ENCODE peak calls at places on chromosomes 5 and 9, in eight cellular contexts. C is RPMI7951; I is iris pigment epithelial cell; M is HS-27A; P is dermis blood vessel endothelial cell; K is thyroid gland; A is GM12865; J is activated naive CD4-positive, alpha-beta T cell treated with anti-CD3 and anti-CD28 coated beads, Interleukin-2, amount 10 ng/mL, durations not matched to agents 7 days and 5 days. X is an unnamed sample.

GRCh38 chr9:69919461-69920061 is 98.9 kb downstream of the CFAP95 start:
- DNase-seq in C (peak; percentile 63), I (peak; percentile 61), M (no peak), P (peak; percentile 81), K (no peak), A (peak; percentile 55), J (no peak), X (no peak)

GRCh38 chr9:40911647-40912046 is 216.8 kb downstream of the FOXD4L6 start:
- DNase-seq in C (no peak), I (no peak), M (no peak), P (no peak), K (no peak), A (no peak), J (no peak), X (no peak)

GRCh38 chr5:140182803-140183367 is 7.9 kb downstream of the CYSTM1 start:
- DNase-seq in C (peak; percentile 32), I (peak; percentile 41), M (no peak), P (peak; percentile 21), K (peak; percentile 72), A (no peak), J (no peak), X (peak; percentile 57)

GRCh38 chr9:108549184-108549583 is 306.6 kb downstream of the ACTL7B start:
- DNase-seq in C (peak; percentile 28), I (peak; percentile 27), M (no peak), P (no peak), K (no peak), A (no peak), J (no peak), X (no peak)

GRCh38 chr9:30065888-30066287 is 2318.6 kb upstream of the ACO1 start:
- DNase-seq in C (no peak), I (no peak), M (no peak), P (no peak), K (no peak), A (no peak), J (no peak), X (no peak)

GRCh38 chr5:30479104-30479503 is 714.4 kb upstream of the CDH6 start:
- DNase-seq in C (no peak), I (no peak), M (no peak), P (no peak), K (no peak), A (no peak), J (no peak), X (no peak)

GRCh38 chr9:22052376-22052945 is 43.4 kb upstream of the CDKN2B start:
- DNase-seq in C (peak; percentile 99), I (peak; percentile 99), M (peak; percentile 92), P (peak; percentile 94), K (no peak), A (peak; percentile 27), J (peak; percentile 34), X (no peak)

GRCh38 chr9:22114956-22115355 is 105.9 kb upstream of the CDKN2B start:
- DNase-seq in C (peak; percentile 49), I (peak; percentile 82), M (no peak), P (no peak), K (no peak), A (no peak), J (no peak), X (no peak)

GRCh38 chr9:74887041-74887980 is at the start of gene TRPM6:
- DNase-seq in C (peak; percentile 69), I (peak; percentile 78), M (no peak), P (peak; percentile 54), K (peak; percentile 82), A (no peak), J (peak; percentile 47), X (peak; percentile 86)

GRCh38 chr9:137168907-137169763 is 716 bp downstream of the LRRC26 start:
- DNase-seq in C (no peak), I (peak; percentile 60), M (no peak), P (peak; percentile 56), K (no peak), A (peak; percentile 82), J (peak; percentile 30), X (no peak)

GRCh38 chr9:72300884-72301283 is 64.1 kb downstream of the ZFAND5 start:
- DNase-seq in C (no peak), I (no peak), M (no peak), P (no peak), K (no peak), A (no peak), J (no peak), X (no peak)

GRCh38 chr5:132386644-132387286 is 17.3 kb downstream of the SLC22A5 start:
- DNase-seq in C (peak; percentile 69), I (peak; percentile 81), M (no peak), P (peak; percentile 88), K (peak; percentile 66), A (peak; percentile 91), J (peak; percentile 87), X (peak; percentile 81)

GRCh38 chr5:151171521-151171920 is 13.9 kb upstream of the ANXA6 start:
- DNase-seq in C (no peak), I (no peak), M (no peak), P (no peak), K (no peak), A (no peak), J (no peak), X (no peak)

GRCh38 chr5:151357792-151358191 is 10.4 kb upstream of the SLC36A2 start:
- DNase-seq in C (peak; percentile 45), I (peak; percentile 38), M (no peak), P (no peak), K (no peak), A (no peak), J (no peak), X (no peak)

GRCh38 chr5:75262278-75262677 is 25.6 kb upstream of the ANKRD31 start:
- DNase-seq in C (no peak), I (no peak), M (no peak), P (no peak), K (no peak), A (no peak), J (no peak), X (no peak)

GRCh38 chr5:470961-471749 is 28.2 kb downstream of the EXOC3 start:
- DNase-seq in C (no peak), I (no peak), M (no peak), P (no peak), K (peak; percentile 1), A (no peak), J (peak; percentile 27), X (peak; percentile 24)

GRCh38 chr5:64775288-64775687 is 6.6 kb downstream of the CWC27 start:
- DNase-seq in C (no peak), I (no peak), M (no peak), P (no peak), K (no peak), A (no peak), J (no peak), X (no peak)

GRCh38 chr9:133146746-133147411 is 16.8 kb downstream of the GBGT1 start:
- DNase-seq in C (no peak), I (no peak), M (no peak), P (no peak), K (no peak), A (no peak), J (no peak), X (no peak)

GRCh38 chr5:126468091-126468490 is 44.9 kb downstream of the GRAMD2B start:
- DNase-seq in C (no peak), I (no peak), M (no peak), P (peak; percentile 18), K (no peak), A (no peak), J (no peak), X (no peak)

GRCh38 chr5:15222156-15222555 is 277.8 kb upstream of the FBXL7 start:
- DNase-seq in C (no peak), I (peak; percentile 1), M (peak; percentile 9), P (no peak), K (no peak), A (no peak), J (no peak), X (no peak)

GRCh38 chr9:97703437-97704326 is 6.5 kb upstream of the XPA start:
- DNase-seq in C (peak; percentile 72), I (peak; percentile 89), M (peak; percentile 71), P (peak; percentile 76), K (no peak), A (peak; percentile 61), J (no peak), X (no peak)

GRCh38 chr5:10632110-10632903 is 68.4 kb downstream of the ANKRD33B start:
- DNase-seq in C (peak; percentile 71), I (peak; percentile 46), M (no peak), P (no peak), K (no peak), A (peak; percentile 96), J (no peak), X (peak; percentile 46)

GRCh38 chr9:132046456-132046855 is 33.2 kb downstream of the MED27 start:
- DNase-seq in C (peak; percentile 10), I (no peak), M (no peak), P (no peak), K (no peak), A (no peak), J (no peak), X (no peak)

GRCh38 chr9:1050125-1050895 is at the start of gene DMRT2:
- DNase-seq in C (peak; percentile 65), I (peak; percentile 43), M (no peak), P (peak; percentile 77), K (peak; percentile 90), A (peak; percentile 80), J (peak; percentile 55), X (peak; percentile 96)

GRCh38 chr9:18269561-18269960 is 204.4 kb upstream of the ADAMTSL1 start:
- DNase-seq in C (peak; percentile 26), I (no peak), M (no peak), P (no peak), K (no peak), A (no peak), J (no peak), X (no peak)

GRCh38 chr5:14925326-14925725 is 53.7 kb upstream of the ANKH start:
- DNase-seq in C (no peak), I (peak; percentile 49), M (no peak), P (peak; percentile 44), K (no peak), A (no peak), J (no peak), X (no peak)

GRCh38 chr5:161545701-161546462 is 643 bp downstream of the GABRB2 start:
- DNase-seq in C (no peak), I (no peak), M (no peak), P (no peak), K (no peak), A (peak; percentile 16), J (no peak), X (no peak)

GRCh38 chr9:116653580-116654355 is 33.3 kb upstream of the TRIM32 start:
- DNase-seq in C (peak; percentile 54), I (no peak), M (no peak), P (no peak), K (no peak), A (no peak), J (no peak), X (no peak)

GRCh38 chr9:76369583-76369982 is 24.6 kb downstream of the RFK start:
- DNase-seq in C (peak; percentile 41), I (peak; percentile 68), M (no peak), P (peak; percentile 55), K (peak; percentile 91), A (peak; percentile 59), J (no peak), X (peak; percentile 38)

GRCh38 chr9:112586600-112587155 is 100.1 kb downstream of the KIAA1958 start:
- DNase-seq in C (no peak), I (peak; percentile 32), M (no peak), P (no peak), K (peak; percentile 31), A (no peak), J (no peak), X (no peak)

GRCh38 chr9:134837529-134837928 is 43.1 kb upstream of the FCN2 start:
- DNase-seq in C (no peak), I (peak; percentile 38), M (no peak), P (peak; percentile 41), K (no peak), A (no peak), J (no peak), X (no peak)

GRCh38 chr9:126671381-126671831 is 57.7 kb downstream of the LMX1B start:
- DNase-seq in C (no peak), I (peak; percentile 20), M (no peak), P (no peak), K (no peak), A (no peak), J (no peak), X (no peak)

GRCh38 chr5:132239776-132240175 is 12.1 kb upstream of the P4HA2 start:
- DNase-seq in C (no peak), I (no peak), M (no peak), P (no peak), K (no peak), A (no peak), J (no peak), X (no peak)

GRCh38 chr5:143174714-143175398 is 228.6 kb downstream of the NR3C1 start:
- DNase-seq in C (peak; percentile 59), I (peak; percentile 22), M (no peak), P (no peak), K (no peak), A (peak; percentile 55), J (no peak), X (no peak)

X was measured in left colon.